ENCODE peak calls at places on chromosomes 4 and X, in six cellular contexts. I is endodermal cell; H is endothelial cell of umbilical vein; D is fibroblast of lung; Z is naive thymus-derived CD4-positive, alpha-beta T cell; C is tibial artery. S is an unnamed sample. For H3K9me3, the result is how much of the 10 kb centered on the place peaks cover.

GRCh38 chr4:109912706-109913621 is at the start of gene EGF:
- DNase-seq in I (peak), H (no peak), D (peak), Z (no peak), C (no peak), S (no peak)

GRCh38 chrX:2283111-2283847 is 217.5 kb downstream of the DHRSX start:
- DNase-seq in I (no peak), H (no peak), D (peak), Z (no peak), C (no peak), S (no peak)

GRCh38 chr4:143025111-143025704 is 159.5 kb upstream of the USP38 start:
- DNase-seq in I (peak), H (no peak), D (peak), Z (no peak), C (no peak), S (no peak)

GRCh38 chr4:67052981-67053380 is 492.3 kb downstream of the CENPC start:
- DNase-seq in I (no peak), H (no peak), D (no peak), Z (no peak), C (no peak), S (no peak)

GRCh38 chr4:81627617-81628016 is 155.9 kb upstream of the RASGEF1B start:
- DNase-seq in I (peak), H (no peak), D (no peak), Z (no peak), C (no peak), S (no peak)

GRCh38 chr4:56655209-56655626 is 25.9 kb downstream of the HOPX start:
- DNase-seq in I (peak), H (no peak), D (peak), Z (no peak), C (no peak), S (no peak)

GRCh38 chr4:156476359-156476758 is 495.2 kb downstream of the PDGFC start:
- DNase-seq in I (no peak), H (peak), D (peak), Z (no peak), C (no peak), S (no peak)

GRCh38 chr4:138439143-138439581 is 197.0 kb upstream of the SLC7A11 start:
- DNase-seq in I (no peak), H (peak), D (peak), Z (no peak), C (no peak), S (no peak)

GRCh38 chr4:39450618-39451017 is 8.1 kb downstream of the RPL9 start:
- DNase-seq in I (no peak), H (no peak), D (no peak), Z (no peak), C (no peak), S (no peak)

GRCh38 chrX:73852022-73852421 is 289.0 kb downstream of the CHIC1 start:
- DNase-seq in I (no peak), H (no peak), D (no peak), Z (no peak), C (no peak), S (no peak)
- H3K9me3 ChIP-seq in I (under half), H (under half), D (under half), Z (under half), C (under half), S (under half)

DNA sequence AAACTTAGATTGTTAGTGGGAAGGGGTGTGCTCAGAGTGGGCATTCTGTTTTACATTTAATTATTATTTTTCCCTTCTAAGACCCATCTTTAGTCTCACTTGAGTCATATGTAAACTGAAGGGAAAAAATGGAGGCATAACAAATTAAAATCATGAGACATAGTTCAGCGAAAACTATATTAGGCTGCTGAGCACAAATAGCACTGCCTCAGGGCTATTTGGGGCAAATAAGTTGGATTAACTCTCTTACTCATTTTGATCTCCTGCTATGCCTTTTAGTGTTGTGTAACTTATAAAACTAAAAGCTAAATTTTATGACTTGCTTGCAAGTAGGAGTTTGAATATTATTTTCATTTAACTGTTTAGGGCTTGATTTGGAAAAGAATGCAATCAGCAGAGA is 1329.2 kb upstream of the PCDH7 start:
- DNase-seq in I (no peak), H (no peak), D (no peak), Z (no peak), C (no peak), S (no peak)
- H3K9me3 ChIP-seq in I (under half), H (under half), D (under half), Z (under half), C (under half), S (under half)

DNA sequence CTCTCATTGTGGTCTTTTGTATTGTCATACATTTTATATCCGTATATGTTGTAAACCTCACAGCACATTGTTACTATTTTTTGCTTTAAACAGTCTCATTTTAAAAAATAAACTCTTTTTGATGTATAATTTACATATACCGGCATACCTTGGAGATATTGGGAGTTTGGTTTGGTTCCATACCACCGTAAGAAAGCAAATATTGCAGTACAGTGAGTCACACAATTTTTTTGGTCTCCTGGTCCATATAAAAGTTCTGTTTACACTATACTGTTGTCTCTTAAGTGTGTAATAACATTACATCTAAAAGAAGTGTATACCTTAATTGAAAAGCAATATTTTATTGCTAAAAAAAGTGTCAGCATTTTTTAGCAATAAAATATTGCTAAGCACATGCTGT is 70.0 kb downstream of the KDM6A start:
- DNase-seq in I (no peak), H (no peak), D (no peak), Z (no peak), C (no peak), S (no peak)
- H3K9me3 ChIP-seq in I (under half), H (under half), D (under half), Z (under half), C (under half), S (under half)

DNA sequence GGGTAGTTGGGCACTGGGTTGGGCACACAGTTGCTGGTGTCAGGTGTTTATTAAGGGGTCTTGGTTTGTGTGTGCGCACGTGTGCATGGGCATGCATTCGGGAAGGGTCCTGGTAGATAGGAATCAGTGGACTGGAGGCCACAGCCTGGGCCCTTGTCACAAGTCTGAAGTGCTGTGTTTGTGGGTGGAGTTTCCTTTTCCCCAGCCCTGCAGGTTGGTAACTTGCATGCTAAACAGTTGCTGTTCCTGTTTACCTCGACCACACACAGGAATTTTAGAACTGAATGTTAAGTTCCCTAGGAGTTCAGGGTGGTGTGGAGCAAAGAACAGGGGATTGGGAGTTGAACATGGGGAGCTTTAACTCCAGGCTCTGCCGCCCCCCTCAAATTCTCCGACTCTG is 48.8 kb downstream of the STARD8 start:
- DNase-seq in I (no peak), H (no peak), D (no peak), Z (no peak), C (no peak), S (no peak)
- H3K9me3 ChIP-seq in I (under half), H (under half), D (under half), Z (under half), C (under half), S (under half)

GRCh38 chr4:33661636-33662035 is 2582.7 kb downstream of the ARAP2 start:
- DNase-seq in I (no peak), H (no peak), D (no peak), Z (no peak), C (no peak), S (no peak)
- H3K9me3 ChIP-seq in I (under half), H (under half), D (under half), Z (under half), C (under half), S (under half)

GRCh38 chr4:154376461-154376860 is 115.1 kb downstream of the DCHS2 start:
- DNase-seq in I (no peak), H (no peak), D (no peak), Z (no peak), C (no peak), S (no peak)
- H3K9me3 ChIP-seq in I (under half), H (under half), D (under half), Z (under half), C (under half), S (under half)

DNA sequence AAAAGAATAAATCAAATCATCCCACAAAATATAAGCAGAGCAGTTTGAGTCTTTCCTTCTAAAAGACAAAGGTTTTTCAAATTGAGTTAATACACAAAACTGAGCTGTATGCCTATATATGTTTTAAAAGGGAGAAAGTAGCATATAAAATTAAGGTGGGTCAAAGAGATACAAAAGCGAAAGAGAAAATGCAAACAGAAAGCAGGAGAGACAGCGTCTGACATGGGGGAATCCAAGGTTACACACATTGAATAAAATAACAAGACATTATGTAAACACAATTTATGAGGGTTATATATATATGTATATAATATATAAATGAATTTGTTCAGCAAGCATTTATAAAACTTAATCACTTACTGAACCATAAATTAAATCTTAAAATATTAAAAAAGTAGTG is 276.1 kb upstream of the LCORL start:
- DNase-seq in I (no peak), H (no peak), D (no peak), Z (no peak), C (no peak), S (no peak)
- H3K9me3 ChIP-seq in I (under half), H (under half), D (under half), Z (under half), C (under half), S (under half)

GRCh38 chr4:803884-804283 is 22.0 kb downstream of the CPLX1 start:
- DNase-seq in I (peak), H (no peak), D (no peak), Z (no peak), C (no peak), S (no peak)
- H3K9me3 ChIP-seq in I (under half), H (under half), D (under half), Z (under half), C (under half), S (under half)

DNA sequence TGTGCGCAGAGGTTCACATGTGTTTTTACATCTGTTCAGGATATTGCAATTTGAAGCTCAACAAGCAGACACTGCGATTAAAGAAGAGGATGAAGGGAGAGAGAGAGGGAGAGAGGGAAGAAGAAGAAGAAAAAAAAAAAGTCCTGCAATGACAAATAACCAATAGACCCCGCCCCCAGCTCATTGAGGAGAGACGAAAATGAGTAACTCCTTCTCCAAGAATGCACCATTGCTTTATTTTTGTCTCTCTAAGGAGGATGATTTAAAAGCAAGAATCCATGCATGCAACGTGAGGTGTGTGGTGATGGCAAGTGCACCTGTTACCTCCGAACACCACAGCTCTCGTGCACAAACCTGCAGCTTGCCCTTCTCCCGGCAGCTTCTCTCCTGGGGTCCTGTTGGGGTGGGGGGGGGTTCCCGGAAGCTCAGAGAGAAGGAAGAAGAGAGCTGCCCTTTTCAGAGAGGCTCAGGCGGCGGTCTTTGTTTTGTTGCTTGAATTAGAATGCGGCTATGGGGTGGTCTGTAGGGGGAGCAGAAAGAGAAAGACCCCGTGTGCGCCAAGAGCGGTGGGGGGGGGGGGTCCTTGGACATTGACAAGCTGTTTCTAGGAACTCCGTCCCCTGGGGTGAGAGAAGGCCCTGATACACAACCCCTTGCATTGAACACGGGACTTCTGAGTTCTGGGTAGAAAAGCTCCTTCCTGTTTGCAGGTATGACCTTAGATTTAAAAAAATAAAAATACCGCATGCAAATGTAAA is 100.7 kb downstream of the CRLF2 start:
- DNase-seq in I (peak), H (no peak), D (no peak), Z (no peak), C (no peak), S (no peak)
- H3K9me3 ChIP-seq in I (under half), H (under half), D (under half), Z (under half), C (under half), S (under half)

S was measured in T-helper 17 cell.